ENCODE peak calls at places on chromosomes 3 and 15, in four cellular contexts. S is tibial nerve, K is adrenal gland, P is upper lobe of right lung. C is an unnamed sample. For H3K9me3, the result is how much of the 10 kb centered on the place peaks cover.

GRCh38 chr3:120820748-120821147 is 78.2 kb downstream of the GTF2E1 start:
- DNase-seq in S (no peak), K (no peak), P (no peak), C (no peak)

GRCh38 chr3:30315452-30315851 is 290.9 kb upstream of the TGFBR2 start:
- DNase-seq in S (no peak), K (no peak), P (no peak), C (no peak)

GRCh38 chr3:173869786-173870185 is 472.2 kb downstream of the NLGN1 start:
- DNase-seq in S (no peak), K (no peak), P (no peak), C (no peak)

GRCh38 chr3:52838561-52839267 is 3.9 kb upstream of the MUSTN1 start:
- DNase-seq in S (no peak), K (no peak), P (no peak), C (no peak)

GRCh38 chr3:128489860-128490649 is 2.9 kb downstream of the GATA2 start:
- DNase-seq in S (no peak), K (no peak), P (peak), C (no peak)

GRCh38 chr3:188788621-188789081 is 383.1 kb upstream of the TPRG1 start:
- DNase-seq in S (no peak), K (no peak), P (no peak), C (no peak)

GRCh38 chr3:197426161-197426566 is 127.8 kb upstream of the DLG1 start:
- DNase-seq in S (no peak), K (no peak), P (no peak), C (no peak)

GRCh38 chr15:96366526-96366877 is 36.0 kb downstream of the NR2F2 start:
- DNase-seq in S (no peak), K (no peak), P (no peak), C (no peak)

GRCh38 chr3:118543823-118544222 is 490.8 kb downstream of the IGSF11 start:
- DNase-seq in S (no peak), K (no peak), P (no peak), C (no peak)

GRCh38 chr15:71812966-71813722 is 2.8 kb downstream of the NR2E3 start:
- DNase-seq in S (no peak), K (no peak), P (no peak), C (no peak)

GRCh38 chr3:124858275-124858674 is 28.9 kb downstream of the ITGB5 start:
- DNase-seq in S (no peak), K (no peak), P (no peak), C (no peak)

GRCh38 chr3:177150970-177151627 is 46.2 kb downstream of the TBL1XR1 start:
- DNase-seq in S (no peak), K (no peak), P (no peak), C (no peak)

GRCh38 chr3:126515066-126515706 is 2.4 kb downstream of the UROC1 start:
- DNase-seq in S (no peak), K (no peak), P (peak), C (no peak)

GRCh38 chr3:36451816-36452215 is 71.5 kb downstream of the STAC start:
- DNase-seq in S (no peak), K (no peak), P (no peak), C (no peak)

GRCh38 chr3:120982608-120983320 is 74.8 kb downstream of the STXBP5L start:
- DNase-seq in S (no peak), K (no peak), P (no peak), C (no peak)

GRCh38 chr3:24117508-24117907 is 172.4 kb downstream of the NR1D2 start:
- DNase-seq in S (no peak), K (no peak), P (no peak), C (no peak)

GRCh38 chr15:78223396-78224023 is 10.9 kb downstream of the ACSBG1 start:
- DNase-seq in S (no peak), K (no peak), P (no peak), C (peak)

GRCh38 chr15:73633991-73634495 is 854 bp upstream of the NPTN start:
- DNase-seq in S (no peak), K (no peak), P (no peak), C (no peak)

GRCh38 chr3:57755368-57756021 is 614 bp upstream of the SLMAP start:
- DNase-seq in S (no peak), K (peak), P (no peak), C (no peak)

GRCh38 chr3:28544236-28544635 is 195.6 kb upstream of the AZI2 start:
- DNase-seq in S (no peak), K (no peak), P (no peak), C (no peak)

GRCh38 chr3:17742837-17743659 is 617 bp upstream of the TBC1D5 start:
- DNase-seq in S (no peak), K (no peak), P (no peak), C (no peak)

GRCh38 chr3:10272977-10273376 is 19.8 kb downstream of the GHRL start:
- DNase-seq in S (no peak), K (no peak), P (no peak), C (no peak)
- TF ChIP-seq CTCF in S (no peak), K (no peak), P (no peak), C (no peak)

GRCh38 chr15:20351448-20351961 is 190.1 kb downstream of the GOLGA6L6 start:
- DNase-seq in S (no peak), K (peak), P (peak), C (no peak)

GRCh38 chr15:20355256-20355868 is 186.2 kb downstream of the GOLGA6L6 start:
- DNase-seq in S (no peak), K (peak), P (peak), C (peak)

GRCh38 chr15:20356444-20357138 is 185.0 kb downstream of the GOLGA6L6 start:
- DNase-seq in S (no peak), K (peak), P (peak), C (peak)

GRCh38 chr15:20352241-20353200 is 189.1 kb downstream of the GOLGA6L6 start:
- DNase-seq in S (no peak), K (no peak), P (peak), C (no peak)

DNA sequence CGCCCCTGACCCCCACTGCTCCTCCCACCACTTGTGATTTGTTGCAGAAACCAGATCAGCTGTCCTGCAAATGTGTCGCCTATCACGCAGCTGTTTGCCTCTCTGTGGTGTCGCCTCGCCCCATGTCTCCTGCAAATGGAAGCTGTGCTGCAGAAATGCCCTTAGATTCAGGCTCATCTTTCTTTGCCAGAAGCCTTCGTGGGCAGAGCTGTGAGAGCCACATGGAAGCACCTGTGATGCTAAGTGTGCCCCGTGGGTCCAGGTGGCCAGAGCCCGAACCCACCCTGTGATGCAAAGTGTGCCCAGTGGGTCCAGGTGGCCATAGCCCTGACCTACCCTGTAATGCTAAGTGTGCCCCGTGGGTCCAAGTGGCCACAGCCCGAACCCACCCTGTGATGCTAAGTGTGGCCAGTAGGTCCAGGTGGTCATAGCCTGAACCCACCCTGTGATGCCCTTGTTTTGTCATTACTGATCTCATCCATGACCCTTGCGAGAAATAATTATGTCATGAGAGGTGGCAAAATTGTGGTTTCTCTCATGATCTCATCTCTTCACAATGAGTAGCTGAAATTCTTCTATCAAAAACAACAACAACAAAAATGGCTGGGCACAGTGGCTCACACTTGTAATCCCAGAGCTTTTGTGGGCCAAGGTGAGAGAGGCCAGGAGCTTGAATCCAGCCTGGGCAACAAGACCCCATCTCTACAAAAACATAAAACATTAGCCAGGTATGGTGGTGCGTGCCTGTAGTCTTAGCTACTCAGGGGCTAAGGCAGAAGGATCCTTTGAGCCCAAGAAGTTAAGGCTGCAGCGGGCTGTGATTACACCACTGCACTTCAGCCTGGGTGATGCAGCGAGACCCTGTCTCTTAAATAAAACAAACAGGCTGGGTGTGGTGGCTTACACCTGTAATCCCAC is 187.4 kb downstream of the GOLGA6L6 start:
- DNase-seq in S (no peak), K (peak), P (peak), C (peak)
- H3K9me3 ChIP-seq in S (under half), K (under half), P (under half), C (under half)

DNA sequence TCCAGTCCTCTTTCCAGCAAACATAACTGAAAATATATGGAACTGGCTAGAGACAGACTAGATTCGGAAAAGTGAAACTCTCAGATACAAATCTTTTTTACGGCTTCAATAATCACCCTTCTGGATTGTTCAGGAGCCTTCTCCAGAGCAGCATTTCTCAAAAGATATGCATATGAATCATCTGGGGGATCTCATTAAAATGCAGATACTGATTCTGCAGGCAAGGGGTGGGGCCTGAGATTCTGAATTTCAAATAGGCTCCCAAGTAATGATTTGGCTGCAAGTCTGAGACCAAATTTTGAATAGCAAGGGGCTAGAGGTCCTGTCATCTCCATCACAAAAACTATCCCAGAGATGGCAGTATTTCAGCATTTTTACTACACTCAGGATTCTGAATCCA is 165.4 kb downstream of the CTNNB1 start:
- DNase-seq in S (no peak), K (no peak), P (no peak), C (no peak)
- TF ChIP-seq CTCF in S (no peak), K (no peak), P (no peak), C (no peak)

GRCh38 chr15:25090073-25090733 is 135.4 kb downstream of the SNRPN start:
- DNase-seq in S (no peak), K (no peak), P (no peak), C (no peak)
- H3K9me3 ChIP-seq in S (under half), K (under half), P (half or more), C (half or more)

GRCh38 chr3:42229942-42230688 is 35.9 kb downstream of the CCK start:
- DNase-seq in S (no peak), K (no peak), P (no peak), C (no peak)

GRCh38 chr3:42226470-42227425 is 39.2 kb downstream of the CCK start:
- DNase-seq in S (no peak), K (no peak), P (no peak), C (no peak)

GRCh38 chr3:42230860-42231259 is 35.1 kb downstream of the CCK start:
- DNase-seq in S (no peak), K (no peak), P (no peak), C (no peak)

GRCh38 chr3:42229266-42229941 is 36.6 kb downstream of the CCK start:
- DNase-seq in S (no peak), K (no peak), P (no peak), C (no peak)

GRCh38 chr3:42228796-42229195 is 37.2 kb downstream of the CCK start:
- DNase-seq in S (no peak), K (no peak), P (no peak), C (no peak)
- TF ChIP-seq CTCF in S (no peak), K (no peak), P (no peak), C (no peak)

GRCh38 chr3:32469151-32469874 is 33.3 kb downstream of the CMTM6 start:
- DNase-seq in S (peak), K (no peak), P (no peak), C (no peak)

GRCh38 chr3:32474201-32474600 is 28.5 kb downstream of the CMTM6 start:
- DNase-seq in S (no peak), K (no peak), P (no peak), C (no peak)

GRCh38 chr3:32470362-32470761 is 32.3 kb downstream of the CMTM6 start:
- DNase-seq in S (no peak), K (no peak), P (no peak), C (no peak)

GRCh38 chr3:32467333-32468070 is 35.1 kb downstream of the CMTM6 start:
- DNase-seq in S (peak), K (peak), P (peak), C (peak)

GRCh38 chr3:32472716-32473115 is 29.9 kb downstream of the CMTM6 start:
- DNase-seq in S (no peak), K (no peak), P (no peak), C (no peak)
- H3K9me3 ChIP-seq in S (under half), K (under half), P (under half), C (under half)